ENCODE peak calls at places on chromosomes 4 and X, in nine cellular contexts. One of them, this sample, is unnamed.

GRCh38 chrX:21725498-21725897 is 32.4 kb downstream of the SMPX start:
- DNase-seq in activated T-cell treated with anti-CD3 and anti-CD28 coated beads, Interleukin-2, amount 50 U/mL, for 48 hours: no peak
- DNase-seq in AG08395: peak; percentile 9
- DNase-seq in GM20000: no peak
- DNase-seq in Panc1: no peak
- DNase-seq in GM04504: peak; percentile 15
- DNase-seq in hippocampal formation: no peak
- DNase-seq in neuronal stem cell: no peak
- DNase-seq in CD4-positive, CD25-positive, alpha-beta regulatory T cell: peak; percentile 13
- DNase-seq in this sample: no peak

GRCh38 chr4:108350332-108350731 is 181.6 kb upstream of the LEF1 start:
- DNase-seq in Panc1: no peak
- DNase-seq in neuronal stem cell: no peak
- DNase-seq in AG08395: no peak
- DNase-seq in CD4-positive, CD25-positive, alpha-beta regulatory T cell: no peak
- DNase-seq in GM04504: no peak
- DNase-seq in hippocampal formation: no peak
- DNase-seq in activated T-cell treated with anti-CD3 and anti-CD28 coated beads, Interleukin-2, amount 50 U/mL, for 48 hours: no peak
- DNase-seq in GM20000: no peak
- DNase-seq in this sample: no peak

GRCh38 chr4:73859614-73860088 is 6.6 kb downstream of the PF4V1 start:
- DNase-seq in GM20000: no peak
- DNase-seq in GM04504: no peak
- DNase-seq in AG08395: peak; percentile 37
- DNase-seq in activated T-cell treated with anti-CD3 and anti-CD28 coated beads, Interleukin-2, amount 50 U/mL, for 48 hours: no peak
- DNase-seq in Panc1: no peak
- DNase-seq in neuronal stem cell: no peak
- DNase-seq in hippocampal formation: no peak
- DNase-seq in CD4-positive, CD25-positive, alpha-beta regulatory T cell: no peak
- DNase-seq in this sample: no peak

GRCh38 chr4:172596206-172596605 is 572.4 kb upstream of the GALNT7 start:
- DNase-seq in hippocampal formation: no peak
- DNase-seq in activated T-cell treated with anti-CD3 and anti-CD28 coated beads, Interleukin-2, amount 50 U/mL, for 48 hours: no peak
- DNase-seq in GM04504: no peak
- DNase-seq in GM20000: no peak
- DNase-seq in AG08395: no peak
- DNase-seq in neuronal stem cell: no peak
- DNase-seq in Panc1: no peak
- DNase-seq in CD4-positive, CD25-positive, alpha-beta regulatory T cell: no peak
- DNase-seq in this sample: no peak

GRCh38 chrX:39528161-39528560 is 569.6 kb downstream of the BCOR start:
- DNase-seq in GM04504: no peak
- DNase-seq in AG08395: no peak
- DNase-seq in CD4-positive, CD25-positive, alpha-beta regulatory T cell: no peak
- DNase-seq in GM20000: no peak
- DNase-seq in activated T-cell treated with anti-CD3 and anti-CD28 coated beads, Interleukin-2, amount 50 U/mL, for 48 hours: no peak
- DNase-seq in neuronal stem cell: no peak
- DNase-seq in Panc1: no peak
- DNase-seq in hippocampal formation: no peak
- DNase-seq in this sample: no peak

GRCh38 chr4:71430609-71431008 is 91.8 kb downstream of the SLC4A4 start:
- DNase-seq in neuronal stem cell: no peak
- DNase-seq in GM20000: no peak
- DNase-seq in CD4-positive, CD25-positive, alpha-beta regulatory T cell: no peak
- DNase-seq in hippocampal formation: no peak
- DNase-seq in AG08395: no peak
- DNase-seq in activated T-cell treated with anti-CD3 and anti-CD28 coated beads, Interleukin-2, amount 50 U/mL, for 48 hours: no peak
- DNase-seq in Panc1: no peak
- DNase-seq in GM04504: no peak
- DNase-seq in this sample: no peak

GRCh38 chrX:126551725-126552312 is 795 bp downstream of the DCAF12L1 start:
- DNase-seq in AG08395: no peak
- DNase-seq in CD4-positive, CD25-positive, alpha-beta regulatory T cell: no peak
- DNase-seq in GM04504: no peak
- DNase-seq in GM20000: no peak
- DNase-seq in activated T-cell treated with anti-CD3 and anti-CD28 coated beads, Interleukin-2, amount 50 U/mL, for 48 hours: no peak
- DNase-seq in neuronal stem cell: no peak
- DNase-seq in Panc1: no peak
- DNase-seq in hippocampal formation: no peak
- DNase-seq in this sample: no peak

GRCh38 chrX:16882188-16882587 is 12.0 kb upstream of the RBBP7 start:
- DNase-seq in hippocampal formation: no peak
- DNase-seq in GM04504: no peak
- DNase-seq in GM20000: no peak
- DNase-seq in activated T-cell treated with anti-CD3 and anti-CD28 coated beads, Interleukin-2, amount 50 U/mL, for 48 hours: no peak
- DNase-seq in AG08395: no peak
- DNase-seq in Panc1: no peak
- DNase-seq in neuronal stem cell: no peak
- DNase-seq in CD4-positive, CD25-positive, alpha-beta regulatory T cell: no peak
- DNase-seq in this sample: no peak

GRCh38 chr4:141905751-141906150 is 269.4 kb downstream of the IL15 start:
- DNase-seq in GM20000: no peak
- DNase-seq in GM04504: peak; percentile 71
- DNase-seq in neuronal stem cell: no peak
- DNase-seq in Panc1: no peak
- DNase-seq in CD4-positive, CD25-positive, alpha-beta regulatory T cell: no peak
- DNase-seq in activated T-cell treated with anti-CD3 and anti-CD28 coated beads, Interleukin-2, amount 50 U/mL, for 48 hours: no peak
- DNase-seq in AG08395: peak; percentile 64
- DNase-seq in hippocampal formation: no peak
- DNase-seq in this sample: no peak